ENCODE peak calls at places on chromosomes 6 and 20, in four cellular contexts. O, A, Z and M are unnamed samples.

GRCh38 chr20:22339091-22339881 is 245.1 kb downstream of the FOXA2 start:
- DNase-seq in O (peak; percentile 16), A (peak; percentile 80), Z (no peak), M (no peak)

GRCh38 chr20:5696011-5696559 is 54.1 kb upstream of the SHLD1 start:
- DNase-seq in Z (no peak), A (no peak), O (peak; percentile 28), M (no peak)

GRCh38 chr6:112370946-112371345 is 23.8 kb downstream of the RFPL4B start:
- DNase-seq in O (no peak), A (no peak), Z (no peak), M (no peak)

GRCh38 chr6:129852257-129852858 is 8.8 kb downstream of the TMEM244 start:
- DNase-seq in Z (no peak), A (no peak), O (no peak), M (no peak)

GRCh38 chr6:3340891-3341290 is 82.1 kb downstream of the PSMG4 start:
- DNase-seq in O (no peak), Z (no peak), A (peak; percentile 80), M (no peak)

GRCh38 chr6:113622254-113622653 is 234.9 kb upstream of the MARCKS start:
- DNase-seq in O (no peak), A (no peak), Z (no peak), M (no peak)

GRCh38 chr6:125140808-125141207 is 12.8 kb upstream of the TPD52L1 start:
- DNase-seq in O (no peak), A (no peak), Z (no peak), M (no peak)

GRCh38 chr6:153031335-153031955 is 28.9 kb upstream of the MTRF1L start:
- DNase-seq in O (no peak), A (no peak), Z (no peak), M (no peak)

GRCh38 chr20:41046716-41047115 is 18.1 kb downstream of the TOP1 start:
- DNase-seq in A (no peak), O (no peak), Z (no peak), M (no peak)

GRCh38 chr6:140078552-140079126 is 704.2 kb upstream of the CITED2 start:
- DNase-seq in O (peak; percentile 93), Z (no peak), A (no peak), M (no peak)

GRCh38 chr6:119612871-119613515 is 263.4 kb upstream of the MAN1A1 start:
- DNase-seq in A (no peak), O (peak; percentile 52), Z (no peak), M (no peak)

GRCh38 chr6:164069352-164070022 is 655.0 kb downstream of the QKI start:
- DNase-seq in A (no peak), O (no peak), Z (peak; percentile 74), M (no peak)

GRCh38 chr6:68958327-68958726 is 323.2 kb downstream of the ADGRB3 start:
- DNase-seq in A (no peak), O (no peak), Z (no peak), M (no peak)

GRCh38 chr6:157407637-157408036 is 26.6 kb downstream of the ZDHHC14 start:
- DNase-seq in O (no peak), Z (no peak), A (no peak), M (no peak)

GRCh38 chr20:40390654-40391053 is 298.4 kb downstream of the MAFB start:
- DNase-seq in Z (no peak), A (no peak), O (no peak), M (no peak)

GRCh38 chr6:33770116-33770832 is 18.7 kb downstream of the LEMD2 start:
- DNase-seq in A (no peak), O (no peak), Z (no peak), M (no peak)

GRCh38 chr6:142222022-142222421 is 75.0 kb downstream of the VTA1 start:
- DNase-seq in O (no peak), A (no peak), Z (no peak), M (no peak)

GRCh38 chr6:43790031-43790430 is 20.0 kb downstream of the VEGFA start:
- DNase-seq in Z (peak; percentile 81), A (no peak), O (no peak), M (peak; percentile 74)

GRCh38 chr6:163349001-163349680 is 65.4 kb upstream of the QKI start:
- DNase-seq in Z (no peak), O (no peak), A (no peak), M (no peak)

GRCh38 chr20:57582432-57583288 is 21.8 kb downstream of the PCK1 start:
- DNase-seq in Z (no peak), A (peak; percentile 72), O (no peak), M (peak; percentile 85)

GRCh38 chr20:45293041-45294002 is 13.3 kb upstream of the RBPJL start:
- DNase-seq in Z (peak; percentile 82), A (peak; percentile 97), O (peak; percentile 17), M (peak; percentile 97)

GRCh38 chr6:169411296-169411695 is 157.7 kb upstream of the THBS2 start:
- DNase-seq in O (no peak), Z (no peak), A (no peak), M (no peak)

GRCh38 chr6:39088331-39088730 is 26.7 kb downstream of the SAYSD1 start:
- DNase-seq in Z (peak; percentile 73), A (peak; percentile 91), O (no peak), M (peak; percentile 74)

GRCh38 chr20:18157102-18157501 is 19.4 kb downstream of the KAT14 start:
- DNase-seq in Z (no peak), A (no peak), O (no peak), M (no peak)

GRCh38 chr6:149335924-149336323 is 18.4 kb downstream of the TAB2 start:
- DNase-seq in Z (no peak), A (no peak), O (peak; percentile 38), M (peak; percentile 53)

GRCh38 chr6:14123331-14124105 is 5.9 kb downstream of the CD83 start:
- DNase-seq in Z (no peak), A (no peak), O (no peak), M (no peak)

GRCh38 chr20:57713505-57713903 is 3.7 kb upstream of the PMEPA1 start:
- DNase-seq in O (no peak), A (no peak), Z (no peak), M (no peak)

GRCh38 chr6:14228571-14228970 is 111.0 kb downstream of the CD83 start:
- DNase-seq in O (peak; percentile 62), Z (no peak), A (no peak), M (no peak)

GRCh38 chr6:148830614-148831013 is 83.8 kb downstream of the UST start:
- DNase-seq in A (no peak), Z (no peak), O (no peak), M (no peak)

GRCh38 chr20:9507544-9508239 is 6.7 kb upstream of the LAMP5 start:
- DNase-seq in Z (no peak), A (peak; percentile 75), O (no peak), M (no peak)